ENCODE peak calls at places on chromosomes 1 and 21, in four cellular contexts. W, J, B and L are unnamed samples.

GRCh38 chr1:52738863-52739406 is 12.7 kb downstream of the ZYG11B start:
- DNase-seq in W (no peak), J (no peak), B (no peak), L (no peak)

GRCh38 chr1:6519935-6520621 is 28.6 kb upstream of the PLEKHG5 start:
- DNase-seq in J (peak; percentile 84), B (peak; percentile 94), W (peak; percentile 82), L (peak; percentile 95)

GRCh38 chr1:200296091-200296661 is 113.7 kb downstream of the ZNF281 start:
- DNase-seq in W (no peak), B (no peak), J (peak; percentile 78), L (no peak)

GRCh38 chr1:205810448-205811157 is 2.4 kb downstream of the SLC41A1 start:
- DNase-seq in B (peak; percentile 79), J (peak; percentile 10), W (no peak), L (peak; percentile 54)

GRCh38 chr1:224065455-224065854 is 48.5 kb upstream of the FBXO28 start:
- DNase-seq in B (no peak), J (no peak), W (no peak), L (no peak)

GRCh38 chr1:230251644-230252191 is 174.4 kb downstream of the PGBD5 start:
- DNase-seq in J (no peak), B (no peak), W (peak; percentile 41), L (peak; percentile 24)

GRCh38 chr1:111819566-111819965 is 63.9 kb downstream of the DDX20 start:
- DNase-seq in W (no peak), J (no peak), B (no peak), L (no peak)

GRCh38 chr1:5664906-5665875 is 327.0 kb downstream of the NPHP4 start:
- DNase-seq in W (no peak), J (no peak), B (peak; percentile 27), L (no peak)

GRCh38 chr1:42003433-42003832 is 84.7 kb upstream of the HIVEP3 start:
- DNase-seq in B (no peak), J (no peak), W (no peak), L (no peak)

GRCh38 chr21:31490471-31490870 is 146.4 kb upstream of the TIAM1 start:
- DNase-seq in J (no peak), B (peak; percentile 62), W (no peak), L (no peak)

GRCh38 chr1:208476825-208477170 is 232.6 kb upstream of the PLXNA2 start:
- DNase-seq in J (no peak), W (no peak), B (no peak), L (no peak)

GRCh38 chr1:41915786-41916571 is 2.7 kb downstream of the HIVEP3 start:
- DNase-seq in J (no peak), B (no peak), W (no peak), L (no peak)

GRCh38 chr1:20115916-20116315 is 3.4 kb downstream of the PLA2G2D start:
- DNase-seq in W (no peak), J (no peak), B (no peak), L (no peak)

DNA sequence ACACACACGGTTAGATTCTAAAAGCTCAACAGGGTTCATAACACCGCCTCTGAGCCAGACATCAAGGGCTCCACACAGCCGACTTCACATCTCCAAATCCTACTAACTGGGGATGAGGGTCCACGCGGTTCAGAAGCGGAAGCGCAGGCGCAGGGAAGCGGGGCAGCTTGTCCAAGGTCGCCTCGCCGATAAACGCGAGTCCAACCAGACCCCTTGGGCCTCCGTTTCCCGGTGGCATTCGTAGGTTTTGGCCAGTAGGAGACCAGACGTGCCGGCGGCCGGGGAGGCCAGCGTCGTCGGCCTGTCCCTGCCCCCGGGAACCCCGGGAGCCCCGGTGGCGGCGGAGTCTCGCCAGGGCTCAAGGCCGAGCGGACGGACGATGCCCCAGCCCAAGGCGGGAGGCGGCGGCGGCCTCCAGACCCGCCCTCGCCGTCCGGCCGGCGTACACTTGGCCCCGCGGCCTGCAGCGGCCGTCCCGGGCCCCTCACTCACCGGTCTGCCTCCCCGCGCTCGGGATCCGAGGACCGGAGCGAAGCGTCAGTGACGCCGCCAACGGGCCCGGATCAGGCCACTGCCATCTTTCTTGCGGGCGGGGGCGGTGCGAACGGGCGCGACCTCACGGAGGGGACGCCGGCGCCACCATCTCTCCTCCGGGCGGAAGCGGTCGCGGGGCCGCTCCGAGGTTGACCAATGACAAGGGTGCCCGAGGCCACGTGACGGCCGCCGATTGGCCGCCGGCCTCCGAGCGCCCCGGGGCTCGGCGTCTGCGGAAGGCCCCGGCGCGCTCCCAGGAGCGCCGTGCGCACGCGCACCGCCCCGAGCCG is at the start of gene SDF4:
- DNase-seq in J (peak; percentile 99), W (peak; percentile 94), B (peak; percentile 98), L (peak; percentile 97)
- H4K8ac ChIP-seq in J (peak within 1 kb of the TSS; percentile 97), W (peak within 1 kb of the TSS; percentile 91), B (peak within 1 kb of the TSS; percentile 93), L (no peak within 1 kb of the TSS)

DNA sequence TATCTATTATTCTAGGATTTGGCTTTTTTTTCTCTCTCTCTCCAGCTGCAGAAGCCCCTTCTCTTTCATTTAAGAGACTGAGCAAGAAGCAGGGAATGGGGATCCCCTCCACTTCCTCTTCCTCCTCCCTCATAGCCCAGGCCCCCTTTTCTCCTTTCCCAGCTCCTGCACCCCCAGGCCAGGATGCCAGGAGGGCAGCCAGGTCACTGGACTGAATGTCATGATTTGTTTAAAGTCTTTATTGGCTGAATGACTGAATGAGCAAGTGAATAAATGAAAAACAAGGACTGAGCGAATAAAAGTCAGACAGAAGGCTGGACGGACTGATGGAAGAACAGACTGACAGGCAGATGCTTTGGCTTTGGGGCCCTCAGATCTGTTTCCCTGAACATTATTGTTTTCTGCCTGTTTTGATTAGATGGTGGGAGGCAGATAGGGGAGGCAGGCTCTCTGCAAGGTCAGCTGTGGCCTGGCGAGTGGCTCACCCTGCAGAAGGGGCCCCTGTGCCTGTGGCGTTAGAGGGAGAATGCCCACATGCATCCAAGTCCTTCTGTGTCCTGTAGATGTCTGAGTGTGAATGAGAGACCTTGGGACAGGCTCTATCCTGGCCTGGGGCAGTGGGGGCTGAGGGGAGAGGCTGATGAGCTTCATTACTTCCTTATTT is 20.3 kb upstream of the ADGRB2 start:
- DNase-seq in B (no peak), W (no peak), J (no peak), L (peak; percentile 14)
- H3K79me2 ChIP-seq in B (no peaks in the 10 kb centered on the region), W (no peaks in the 10 kb centered on the region), J (peaks cover 2% of the 10 kb centered on the region), L (no peaks in the 10 kb centered on the region)

GRCh38 chr1:55367273-55367672 is 152.1 kb upstream of the USP24 start:
- DNase-seq in W (no peak), B (no peak), J (no peak), L (no peak)

GRCh38 chr1:55364216-55364615 is 149.1 kb upstream of the USP24 start:
- DNase-seq in J (no peak), B (no peak), W (no peak), L (no peak)

GRCh38 chr1:55359611-55360010 is 144.4 kb upstream of the USP24 start:
- DNase-seq in J (no peak), W (no peak), B (peak; percentile 14), L (no peak)

GRCh38 chr1:55362558-55362957 is 147.4 kb upstream of the USP24 start:
- DNase-seq in J (no peak), W (no peak), B (no peak), L (no peak)

GRCh38 chr1:55363261-55363660 is 148.1 kb upstream of the USP24 start:
- DNase-seq in B (no peak), W (no peak), J (no peak), L (no peak)
- H2BK5ac ChIP-seq in B (no peak overlapping the region), W (no peak overlapping the region), J (no peak overlapping the region), L (no peak overlapping the region)

GRCh38 chr1:101004061-101004460 is 21.5 kb downstream of the DPH5 start:
- DNase-seq in B (peak; percentile 12), J (peak; percentile 63), W (no peak), L (no peak)

GRCh38 chr1:101004666-101005065 is 20.9 kb downstream of the DPH5 start:
- DNase-seq in J (no peak), W (no peak), B (no peak), L (no peak)

GRCh38 chr1:101006553-101006952 is 19.0 kb downstream of the DPH5 start:
- DNase-seq in B (no peak), J (no peak), W (no peak), L (no peak)

GRCh38 chr1:101005191-101005590 is 20.4 kb downstream of the DPH5 start:
- DNase-seq in J (no peak), B (no peak), W (no peak), L (no peak)

DNA sequence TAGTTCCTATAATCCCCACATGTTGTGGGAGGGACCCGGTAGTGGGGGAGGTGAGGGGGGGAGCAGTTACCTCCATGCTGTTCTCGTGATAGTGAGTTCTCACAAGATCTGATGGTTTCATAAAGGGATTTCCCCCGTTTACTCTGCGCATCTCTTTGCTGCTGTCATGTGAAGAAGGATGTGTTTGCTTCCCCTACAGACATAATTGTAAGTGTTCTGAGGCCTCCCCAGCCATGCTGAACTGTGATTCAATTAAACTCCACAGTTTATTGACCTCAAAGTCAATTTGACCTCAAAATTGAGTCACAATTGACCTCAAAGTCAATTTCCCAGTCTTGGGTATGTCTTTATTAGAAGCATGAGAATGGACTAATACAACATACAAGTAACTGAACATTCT is 19.7 kb downstream of the DPH5 start:
- DNase-seq in W (no peak), J (no peak), B (no peak), L (no peak)
- H4K8ac ChIP-seq in W (no peak overlapping the region), J (no peak overlapping the region), B (no peak overlapping the region), L (no peak overlapping the region)

GRCh38 chr1:180502361-180503273 is at the start of gene ACBD6:
- DNase-seq in W (peak; percentile 95), J (peak; percentile 83), B (peak; percentile 93), L (peak; percentile 88)

GRCh38 chr1:180498594-180498993 is 3.8 kb downstream of the ACBD6 start:
- DNase-seq in B (peak; percentile 14), J (peak; percentile 66), W (no peak), L (no peak)

GRCh38 chr1:180501865-180502360 is 464 bp downstream of the ACBD6 start:
- DNase-seq in B (no peak), J (peak; percentile 81), W (no peak), L (peak; percentile 90)

GRCh38 chr1:180503274-180503862 is 991 bp upstream of the ACBD6 start:
- DNase-seq in J (peak; percentile 16), W (no peak), B (peak; percentile 18), L (no peak)

GRCh38 chr1:180500689-180501088 is 1.7 kb downstream of the ACBD6 start:
- DNase-seq in B (no peak), W (no peak), J (no peak), L (no peak)
- H3K79me2 ChIP-seq in B (peaks cover 8% of the 10 kb centered on the region), W (peaks cover 2% of the 10 kb centered on the region), J (peaks cover 9% of the 10 kb centered on the region), L (peaks cover 6% of the 10 kb centered on the region)